ENCODE peak calls at places on chromosomes 7 and 10, in four cellular contexts. A, G, I and E are unnamed samples.

GRCh38 chr7:152501506-152501905 is 65.7 kb upstream of the KMT2C start:
- DNase-seq in A (peak; percentile 17), G (no peak), I (no peak), E (no peak)

GRCh38 chr10:102780246-102780645 is 36.5 kb downstream of the WBP1L start:
- DNase-seq in A (no peak), G (peak; percentile 77), I (no peak), E (no peak)

GRCh38 chr10:28778524-28778923 is 101.2 kb downstream of the BAMBI start:
- DNase-seq in A (no peak), G (peak; percentile 13), I (no peak), E (no peak)

GRCh38 chr7:155477469-155477868 is 19.5 kb downstream of the EN2 start:
- DNase-seq in A (no peak), G (no peak), I (no peak), E (no peak)

GRCh38 chr7:116696707-116697106 is 24.7 kb downstream of the MET start:
- DNase-seq in A (no peak), G (no peak), I (no peak), E (no peak)

GRCh38 chr7:55073051-55073511 is 54.3 kb downstream of the EGFR start:
- DNase-seq in A (no peak), G (peak; percentile 81), I (no peak), E (no peak)

GRCh38 chr7:36563706-36564325 is 160.5 kb downstream of the AOAH start:
- DNase-seq in A (no peak), G (peak; percentile 36), I (no peak), E (peak; percentile 50)

GRCh38 chr7:108415821-108416536 is 40.3 kb downstream of the NRCAM start:
- DNase-seq in A (peak; percentile 37), G (no peak), I (no peak), E (peak; percentile 19)

GRCh38 chr7:70030745-70031144 is 432.5 kb downstream of the AUTS2 start:
- DNase-seq in A (no peak), G (no peak), I (no peak), E (no peak)

GRCh38 chr10:46285300-46285699 is 1.5 kb upstream of the ANTXRL start:
- DNase-seq in A (peak; percentile 31), G (no peak), I (no peak), E (no peak)

GRCh38 chr10:127149613-127150081 is 46.7 kb downstream of the INSYN2A start:
- DNase-seq in A (peak; percentile 77), G (peak; percentile 49), I (no peak), E (no peak)

GRCh38 chr7:14501436-14501835 is 401.1 kb downstream of the DGKB start:
- DNase-seq in A (no peak), G (no peak), I (no peak), E (no peak)

GRCh38 chr10:63164045-63164722 is 31.1 kb downstream of the NRBF2 start:
- DNase-seq in A (no peak), G (peak; percentile 44), I (no peak), E (no peak)

GRCh38 chr10:121418126-121418777 is 180.0 kb downstream of the FGFR2 start:
- DNase-seq in A (no peak), G (no peak), I (no peak), E (no peak)

GRCh38 chr10:11612004-11613001 is 853 bp upstream of the USP6NL start:
- DNase-seq in A (no peak), G (no peak), I (no peak), E (peak; percentile 24)

GRCh38 chr10:29068302-29068701 is 220.6 kb upstream of the LYZL1 start:
- DNase-seq in A (peak; percentile 73), G (no peak), I (peak; percentile 20), E (no peak)

GRCh38 chr7:155449008-155449879 is 8.7 kb upstream of the EN2 start:
- DNase-seq in A (peak; percentile 61), G (no peak), I (peak; percentile 37), E (no peak)

GRCh38 chr10:119341236-119342016 is 134.1 kb downstream of the GRK5 start:
- DNase-seq in A (peak; percentile 38), G (peak; percentile 83), I (no peak), E (peak; percentile 92)

GRCh38 chr7:114944742-114945625 is 23.1 kb downstream of the MDFIC start:
- DNase-seq in A (peak; percentile 30), G (peak; percentile 94), I (peak; percentile 3), E (peak; percentile 90)

GRCh38 chr10:29636178-29636577 is 1.4 kb upstream of the SVIL start:
- DNase-seq in A (no peak), G (peak; percentile 68), I (no peak), E (peak; percentile 94)

GRCh38 chr10:28986117-28986792 is 302.6 kb upstream of the LYZL1 start:
- DNase-seq in A (no peak), G (peak; percentile 42), I (no peak), E (peak; percentile 9)

GRCh38 chr10:103814626-103815370 is 40.6 kb downstream of the SH3PXD2A start:
- DNase-seq in A (no peak), G (peak; percentile 61), I (no peak), E (peak; percentile 75)

GRCh38 chr7:131605280-131605878 is 49.0 kb upstream of the PODXL start:
- DNase-seq in A (peak; percentile 92), G (no peak), I (peak; percentile 81), E (no peak)
- H3K4ac ChIP-seq in A (peak overlapping the region; percentile 96), G (peak overlapping the region; percentile 10), I (peak overlapping the region; percentile 87), E (no peak overlapping the region)

GRCh38 chr7:44885394-44886317 is at the start of gene PURB:
- DNase-seq in A (peak; percentile 96), G (peak; percentile 98), I (peak; percentile 93), E (peak; percentile 99)
- H3K4ac ChIP-seq in A (peak within 1 kb of the TSS; percentile 81), G (peak within 1 kb of the TSS; percentile 96), I (no peak within 1 kb of the TSS), E (peak within 1 kb of the TSS; percentile 97)

DNA sequence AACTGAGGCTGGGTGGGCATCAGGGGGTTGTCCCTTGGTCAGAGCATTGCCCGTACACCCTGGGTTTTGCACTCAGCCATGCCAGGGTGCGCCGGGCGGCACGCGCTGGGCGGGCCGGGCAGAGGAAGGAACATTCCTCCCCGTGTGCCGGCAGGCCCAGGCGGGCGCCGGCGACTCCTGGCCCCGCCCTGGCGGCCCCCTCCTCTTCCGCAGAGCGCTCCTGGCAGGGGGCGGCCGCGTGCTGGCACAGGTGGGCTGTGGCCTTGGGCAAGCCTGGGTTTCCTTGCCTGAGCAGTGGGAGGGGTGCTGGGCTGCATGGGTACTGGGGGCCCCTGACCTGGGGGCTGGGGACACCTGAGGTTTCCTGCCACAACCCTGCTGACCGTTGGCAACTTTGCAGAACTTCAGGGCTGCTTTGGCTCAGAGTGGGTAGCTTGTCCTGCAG is 3.9 kb downstream of the LFNG start:
- DNase-seq in A (peak; percentile 62), G (no peak), I (no peak), E (no peak)
- H3K4ac ChIP-seq in A (peak overlapping the region; percentile 43), G (no peak overlapping the region), I (peak overlapping the region; percentile 79), E (no peak overlapping the region)

GRCh38 chr10:79981673-79982485 is 33.0 kb upstream of the SFTPD start:
- DNase-seq in A (peak; percentile 76), G (peak; percentile 2), I (peak; percentile 36), E (peak; percentile 43)
- H3K4ac ChIP-seq in A (no peak overlapping the region), G (no peak overlapping the region), I (no peak overlapping the region), E (no peak overlapping the region)

DNA sequence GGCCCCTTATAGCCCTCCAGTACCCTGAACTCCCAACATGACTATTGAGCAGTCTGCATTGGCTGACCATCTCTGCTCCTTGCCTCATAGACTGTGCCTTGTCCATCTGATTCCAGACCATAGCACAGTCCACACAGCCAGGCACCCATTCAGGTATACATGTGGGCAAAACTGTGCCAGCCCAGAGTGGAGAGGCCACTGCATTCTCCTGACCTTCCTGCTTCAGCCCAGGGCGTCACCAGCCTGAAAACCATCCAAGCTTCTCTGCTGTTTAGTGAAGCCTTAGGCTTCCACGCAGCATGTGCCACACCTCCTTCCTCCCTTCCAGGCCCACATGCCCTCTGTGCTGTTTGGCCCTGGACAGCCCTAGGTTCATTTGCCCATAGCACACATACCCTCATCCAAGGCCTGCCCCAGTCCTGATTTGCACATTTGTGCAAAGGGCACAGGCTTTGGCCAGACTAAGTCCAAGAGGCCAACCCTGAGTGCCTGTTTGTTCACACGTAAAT is 10.5 kb downstream of the DDX56 start:
- DNase-seq in A (no peak), G (no peak), I (no peak), E (no peak)
- H3K4ac ChIP-seq in A (no peak overlapping the region), G (no peak overlapping the region), I (no peak overlapping the region), E (no peak overlapping the region)

GRCh38 chr10:43227911-43228782 is 38.7 kb downstream of the RASGEF1A start:
- DNase-seq in A (no peak), G (no peak), I (no peak), E (no peak)
- H3K4ac ChIP-seq in A (no peak overlapping the region), G (no peak overlapping the region), I (no peak overlapping the region), E (no peak overlapping the region)

GRCh38 chr10:112831826-112832225 is 118.2 kb upstream of the TCF7L2 start:
- DNase-seq in A (no peak), G (no peak), I (no peak), E (no peak)
- H3K4ac ChIP-seq in A (no peak overlapping the region), G (no peak overlapping the region), I (no peak overlapping the region), E (no peak overlapping the region)

DNA sequence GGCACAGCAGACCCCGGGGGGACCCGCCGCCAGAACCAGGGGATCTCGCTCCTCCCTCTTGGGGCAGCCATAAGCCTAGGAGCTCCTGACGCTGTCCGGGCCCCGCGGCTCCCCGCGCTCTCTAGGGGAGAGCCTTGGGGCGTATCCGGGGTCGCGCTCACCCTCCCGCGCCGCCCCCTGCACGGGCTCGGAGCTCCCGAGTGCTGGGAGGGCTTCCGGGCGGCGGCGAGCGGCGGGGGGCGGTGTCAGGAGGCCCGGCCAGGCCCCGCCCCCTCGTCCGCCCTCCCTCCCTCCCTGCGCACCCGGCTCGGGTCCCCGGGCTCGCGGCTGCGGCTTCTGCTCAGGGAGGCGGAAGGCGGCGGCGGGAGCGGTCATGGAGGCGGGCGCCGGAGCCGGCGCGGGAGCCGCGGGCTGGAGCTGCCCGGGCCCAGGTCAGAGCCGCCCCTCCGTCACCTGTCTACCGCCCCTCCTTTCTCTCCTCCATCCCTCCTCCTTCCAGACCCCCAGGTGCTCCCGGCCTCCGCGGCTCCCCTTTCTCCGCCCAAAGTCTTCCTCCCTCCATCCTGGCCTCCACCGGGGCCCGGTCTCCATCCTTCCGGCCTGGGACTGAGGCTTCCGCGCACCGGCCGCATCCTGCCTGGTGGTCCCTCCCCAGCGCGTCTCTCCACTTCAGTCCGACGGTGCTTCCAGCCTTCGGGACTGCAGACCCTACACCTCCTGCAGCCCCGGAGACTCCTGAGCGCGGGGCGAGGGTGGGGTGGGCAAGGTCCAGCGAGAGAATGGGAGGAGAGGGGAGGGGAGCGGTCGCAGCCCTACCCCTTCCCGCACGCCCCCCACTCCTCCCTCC is 424 bp upstream of the CCDC136 start:
- DNase-seq in A (peak; percentile 68), G (peak; percentile 38), I (peak; percentile 75), E (peak; percentile 54)
- H3K4ac ChIP-seq in A (peak overlapping the region; percentile 25), G (peak overlapping the region; percentile 66), I (peak overlapping the region; percentile 66), E (no peak overlapping the region)

DNA sequence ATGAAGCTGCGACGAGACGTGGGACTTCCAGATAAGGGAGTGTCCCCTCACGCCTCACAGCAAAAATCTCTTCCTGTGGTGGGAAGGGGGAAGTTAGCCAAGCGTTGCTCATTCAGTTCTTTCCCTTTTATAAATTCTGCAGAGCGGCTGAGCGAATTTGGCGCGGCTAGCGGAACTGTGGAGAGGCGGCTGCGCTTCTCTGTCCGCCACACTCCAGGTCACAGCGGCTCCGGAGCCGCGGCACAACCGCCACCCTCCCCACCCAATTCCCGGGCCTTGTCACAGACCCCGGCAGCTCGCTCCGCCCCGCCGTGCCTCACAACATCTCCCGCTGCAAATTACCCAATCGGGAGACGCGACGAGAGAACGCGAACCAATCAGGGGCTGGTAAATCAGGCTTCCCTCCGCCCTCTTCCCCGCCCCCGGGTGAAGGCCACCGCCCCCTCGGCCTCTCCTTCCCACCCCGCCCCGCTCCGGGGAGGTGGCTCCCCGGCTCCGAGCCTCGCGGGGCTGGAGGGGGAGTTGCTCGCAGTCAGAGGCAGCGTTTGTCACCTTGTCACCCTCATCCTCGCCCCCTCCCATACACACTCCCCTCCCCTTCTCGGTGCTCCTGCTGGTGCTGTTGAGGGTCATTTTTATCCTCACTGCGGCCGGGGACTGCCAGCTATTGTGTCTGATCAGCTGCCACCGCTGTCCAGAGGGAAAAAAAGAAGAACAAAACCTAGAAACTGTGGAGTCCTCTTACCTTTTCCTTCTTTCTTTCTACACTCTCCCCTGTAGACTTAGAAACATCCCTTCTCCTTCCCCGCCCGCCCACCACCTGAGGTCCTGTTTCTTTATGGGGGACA is 918 bp upstream of the ARHGAP21 start:
- DNase-seq in A (peak; percentile 98), G (peak; percentile 96), I (peak; percentile 96), E (peak; percentile 98)
- H3K4ac ChIP-seq in A (no peak overlapping the region), G (peak overlapping the region; percentile 88), I (no peak overlapping the region), E (peak overlapping the region; percentile 90)